ENCODE peak calls at places on chromosomes 16 and 17, in ten cellular contexts. T, K, O, A, Z, F, B, M, N and H are unnamed samples.

GRCh38 chr16:22278418-22278817 is 18.8 kb upstream of the POLR3E start:
- DNase-seq in M (no peak), K (no peak), O (no peak), T (no peak), N (no peak), A (no peak), Z (no peak), F (no peak), B (no peak), H (no peak)

GRCh38 chr16:86087561-86088230 is 188.7 kb downstream of the IRF8 start:
- DNase-seq in N (no peak), B (no peak), M (no peak), T (no peak), F (no peak), A (no peak), Z (no peak), K (no peak), O (no peak), H (peak)

GRCh38 chr17:11240041-11240801 is 792 bp upstream of the SHISA6 start:
- DNase-seq in T (no peak), A (no peak), O (no peak), Z (peak), N (peak), M (no peak), B (no peak), K (no peak), F (no peak), H (no peak)

GRCh38 chr16:19860146-19861030 is 24.3 kb downstream of the GPRC5B start:
- DNase-seq in A (peak), Z (no peak), T (no peak), K (no peak), F (no peak), N (no peak), B (no peak), M (peak), O (peak), H (no peak)

GRCh38 chr16:84412262-84412661 is 43.9 kb downstream of the ATP2C2 start:
- DNase-seq in A (no peak), N (no peak), B (no peak), F (no peak), O (no peak), Z (no peak), K (no peak), T (no peak), M (no peak), H (peak)

GRCh38 chr17:26818736-26819135 is 475.2 kb upstream of the WSB1 start:
- DNase-seq in A (no peak), T (no peak), B (no peak), O (peak), Z (no peak), K (no peak), M (peak), F (no peak), N (no peak), H (no peak)

GRCh38 chr17:1147664-1148063 is 32.1 kb downstream of the ABR start:
- DNase-seq in K (no peak), B (no peak), M (peak), Z (no peak), N (peak), F (peak), O (peak), T (no peak), A (peak), H (no peak)

GRCh38 chr17:69597898-69598692 is 183.6 kb downstream of the MAP2K6 start:
- DNase-seq in T (no peak), N (no peak), F (peak), Z (no peak), K (no peak), O (peak), B (no peak), A (no peak), M (peak), H (no peak)

GRCh38 chr17:7716901-7717755 is at the start of gene DNAH2:
- DNase-seq in K (peak), B (peak), M (peak), O (peak), Z (peak), A (peak), T (no peak), F (peak), N (peak), H (peak)

GRCh38 chr17:43706235-43706634 is 44.5 kb upstream of the MEOX1 start:
- DNase-seq in N (no peak), F (no peak), T (no peak), B (no peak), O (no peak), A (no peak), M (no peak), Z (no peak), K (no peak), H (no peak)

GRCh38 chr16:31080035-31080629 is 5.9 kb downstream of the ZNF646 start:
- DNase-seq in Z (no peak), O (no peak), M (no peak), N (no peak), K (no peak), F (no peak), B (no peak), A (no peak), T (no peak), H (no peak)